ENCODE peak calls at places on chromosomes 1 and 21, in eight cellular contexts. M is PC-9, I is AG09309, K is ascending aorta, J is GM06990, S is transverse colon, V is Calu3, T is lower lobe of right lung. L is an unnamed sample.

GRCh38 chr1:221829327-221830011 is 87.6 kb upstream of the DUSP10 start:
- DNase-seq in T (no peak), K (no peak), I (peak), S (no peak), J (no peak), M (no peak), V (peak), L (no peak)

GRCh38 chr1:47533176-47534039 is 95.6 kb downstream of the FOXD2 start:
- DNase-seq in V (no peak), T (peak), I (peak), J (no peak), S (peak), M (no peak), K (no peak), L (peak)

GRCh38 chr1:100187912-100188311 is 9.9 kb upstream of the LRRC39 start:
- DNase-seq in M (no peak), T (no peak), K (no peak), J (no peak), I (no peak), S (peak), V (no peak), L (no peak)

GRCh38 chr1:9448132-9449105 is 90.8 kb upstream of the SLC25A33 start:
- DNase-seq in T (no peak), I (no peak), M (no peak), V (no peak), K (no peak), J (no peak), S (no peak), L (peak)

GRCh38 chr1:160460683-160461287 is 60.4 kb downstream of the VANGL2 start:
- DNase-seq in I (no peak), M (no peak), S (no peak), J (no peak), K (no peak), T (no peak), V (no peak), L (peak)

GRCh38 chr1:157087030-157087429 is 12.6 kb downstream of the ETV3L start:
- DNase-seq in J (no peak), T (no peak), S (no peak), K (no peak), M (no peak), I (no peak), V (no peak), L (no peak)

GRCh38 chr1:236147068-236147467 is 4.7 kb downstream of the GPR137B start:
- DNase-seq in T (no peak), K (no peak), V (no peak), M (no peak), S (no peak), I (no peak), J (no peak), L (no peak)

GRCh38 chr1:56836359-56836758 is 17.2 kb upstream of the FYB2 start:
- DNase-seq in M (no peak), S (no peak), V (no peak), T (no peak), J (no peak), I (no peak), K (no peak), L (no peak)

GRCh38 chr1:14924012-14924452 is 229.5 kb upstream of the TMEM51 start:
- DNase-seq in M (peak), V (peak), S (peak), K (no peak), T (peak), I (no peak), J (peak), L (peak)

GRCh38 chr1:78340006-78340405 is 150.8 kb upstream of the PTGFR start:
- DNase-seq in I (peak), T (no peak), V (no peak), S (no peak), K (no peak), J (no peak), M (no peak), L (no peak)

GRCh38 chr1:172964864-172965263 is 85.9 kb downstream of the TNFSF18 start:
- DNase-seq in J (no peak), M (no peak), K (no peak), V (no peak), I (no peak), T (no peak), S (no peak), L (no peak)

GRCh38 chr1:52141513-52142219 is at the start of gene ZFYVE9:
- DNase-seq in S (peak), V (peak), J (peak), I (no peak), K (no peak), M (peak), T (peak), L (peak)
- TF ChIP-seq CTCF in S (peak), V (peak), J (peak), I (peak), K (peak), M (no peak), T (peak), L (peak)

DNA sequence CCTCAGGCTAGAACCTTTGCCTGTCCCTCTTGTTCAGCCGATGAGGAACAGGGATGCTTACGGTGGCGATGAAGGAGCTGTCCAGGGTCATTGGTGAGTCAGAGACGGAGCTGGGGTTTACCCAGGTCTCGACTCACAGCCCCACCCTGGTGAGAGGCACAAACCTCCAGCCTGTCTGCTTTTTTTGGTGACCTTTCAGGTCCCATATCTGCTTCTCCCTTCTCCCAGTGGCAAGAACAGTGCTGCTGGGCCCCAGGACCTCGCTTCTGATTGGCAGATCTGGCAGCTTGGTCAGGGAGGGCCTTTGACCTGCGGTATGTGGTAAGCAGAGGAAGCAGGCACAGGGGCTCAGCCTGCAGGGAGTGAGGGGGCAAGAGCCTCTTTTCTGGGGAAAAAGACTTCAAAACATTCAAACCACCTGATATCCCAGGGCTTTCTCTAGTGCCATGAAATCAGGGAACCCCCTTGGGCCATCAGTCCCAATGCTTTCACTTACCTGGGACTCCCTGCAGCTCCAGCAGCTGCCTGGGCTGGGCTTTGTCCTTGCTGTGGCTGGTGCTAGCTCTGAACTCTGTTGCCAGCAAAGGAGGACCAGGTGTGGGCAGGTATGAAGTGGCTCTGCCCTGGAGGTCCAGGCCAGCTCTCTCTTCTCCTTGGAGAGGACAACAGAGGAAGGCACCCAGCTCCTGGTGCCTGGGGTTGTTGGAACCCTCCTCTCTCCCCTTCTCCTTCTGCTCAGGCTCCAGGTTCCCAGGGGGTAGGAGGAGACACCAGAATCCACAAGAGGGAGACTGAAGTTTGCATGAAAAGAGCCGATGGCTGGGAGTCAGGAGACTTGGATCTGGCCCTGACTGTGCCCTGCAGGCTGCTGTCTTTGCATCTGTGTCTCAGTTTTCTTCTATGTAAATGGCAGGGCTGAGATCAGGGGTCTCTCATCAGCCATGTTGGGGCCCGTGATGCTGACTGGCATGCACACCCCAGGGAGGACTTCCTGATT is 41.4 kb downstream of the TRIM62 start:
- DNase-seq in M (no peak), K (no peak), T (no peak), S (no peak), I (no peak), V (no peak), J (no peak), L (no peak)
- TF ChIP-seq CTCF in M (no peak), K (no peak), T (no peak), S (no peak), I (no peak), V (no peak), J (no peak), L (no peak)

GRCh38 chr21:33817663-33818433 is 97.8 kb downstream of the ATP5PO start:
- DNase-seq in V (no peak), J (no peak), M (no peak), S (no peak), I (no peak), K (no peak), T (no peak), L (no peak)

GRCh38 chr21:33825419-33825818 is 90.2 kb downstream of the ATP5PO start:
- DNase-seq in M (no peak), I (no peak), S (no peak), T (no peak), V (no peak), K (no peak), J (no peak), L (no peak)

GRCh38 chr21:33824156-33824941 is 91.3 kb downstream of the ATP5PO start:
- DNase-seq in I (no peak), J (no peak), T (no peak), V (no peak), K (no peak), S (no peak), M (no peak), L (no peak)

GRCh38 chr21:33820371-33820770 is 95.2 kb downstream of the ATP5PO start:
- DNase-seq in V (no peak), K (no peak), T (no peak), J (no peak), S (no peak), M (no peak), I (no peak), L (no peak)

GRCh38 chr21:33821580-33822322 is 93.9 kb downstream of the ATP5PO start:
- DNase-seq in T (no peak), M (no peak), I (no peak), V (no peak), J (no peak), K (no peak), S (no peak), L (no peak)
- TF ChIP-seq CTCF in T (no peak), M (no peak), I (no peak), V (no peak), J (no peak), K (no peak), S (no peak), L (peak)

DNA sequence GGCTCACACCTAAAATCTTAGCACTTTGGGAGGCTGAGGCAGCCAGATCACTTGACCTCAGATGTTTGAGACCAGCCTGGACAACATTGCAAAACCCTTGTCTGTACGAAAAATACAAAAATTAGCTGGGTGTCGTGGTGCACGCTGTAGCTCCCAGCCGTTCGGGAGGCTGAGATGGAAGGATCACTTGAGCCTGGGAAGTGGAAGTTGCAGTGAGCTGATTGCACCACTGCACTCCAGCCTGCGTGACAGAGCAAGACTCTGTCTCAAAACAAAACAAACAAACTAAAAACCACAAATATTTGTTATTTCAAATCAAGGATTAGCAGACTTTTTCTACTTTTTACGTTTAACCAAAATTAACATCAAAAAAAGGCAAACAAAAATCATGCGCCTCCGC is 31.3 kb downstream of the INKA2 start:
- DNase-seq in J (no peak), I (no peak), K (no peak), V (no peak), S (no peak), T (peak), M (no peak), L (no peak)
- TF ChIP-seq CTCF in J (no peak), I (no peak), K (no peak), V (no peak), S (no peak), T (no peak), M (no peak), L (no peak)

GRCh38 chr1:31683997-31684396 is 19.8 kb downstream of the COL16A1 start:
- DNase-seq in S (peak), K (no peak), M (no peak), I (no peak), T (no peak), V (peak), J (no peak), L (peak)
- TF ChIP-seq CTCF in S (peak), K (no peak), M (peak), I (peak), T (peak), V (peak), J (peak), L (peak)

DNA sequence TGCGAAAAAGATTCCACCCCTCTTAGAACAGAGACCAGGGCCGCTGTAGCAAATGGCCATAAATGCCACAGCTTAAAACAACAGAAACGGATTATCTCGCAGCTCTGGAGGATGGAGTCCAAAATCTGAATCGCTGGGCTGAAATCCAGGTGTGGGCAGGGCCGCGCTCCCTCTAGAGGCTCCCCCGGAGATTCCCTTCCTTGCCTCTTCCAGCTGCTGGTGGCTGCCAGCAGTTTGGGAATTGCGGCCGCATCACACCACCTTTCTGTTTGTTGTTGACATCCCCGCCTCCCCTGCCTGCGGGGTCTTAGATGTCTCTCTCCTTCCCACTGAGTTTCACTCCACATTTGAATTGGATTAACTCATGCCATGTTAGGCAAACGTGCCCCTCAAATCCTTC is 15.6 kb downstream of the PDE9A start:
- DNase-seq in K (no peak), M (no peak), T (no peak), V (no peak), J (no peak), S (no peak), I (no peak), L (no peak)
- TF ChIP-seq CTCF in K (no peak), M (no peak), T (no peak), V (no peak), J (no peak), S (peak), I (no peak), L (no peak)

GRCh38 chr1:40182956-40183710 is 21.9 kb downstream of the RLF start:
- DNase-seq in S (no peak), M (no peak), T (no peak), I (no peak), J (no peak), V (peak), K (no peak), L (peak)
- TF ChIP-seq CTCF in S (no peak), M (peak), T (peak), I (peak), J (peak), V (peak), K (peak), L (peak)

GRCh38 chr1:223745731-223746130 is 33.4 kb downstream of the CAPN2 start:
- DNase-seq in I (no peak), S (no peak), M (no peak), J (no peak), V (no peak), T (no peak), K (no peak), L (no peak)

GRCh38 chr1:223750730-223751572 is 38.6 kb downstream of the CAPN2 start:
- DNase-seq in T (no peak), J (no peak), M (no peak), V (no peak), S (no peak), I (no peak), K (no peak), L (no peak)

GRCh38 chr1:223748405-223748772 is 36.0 kb downstream of the CAPN2 start:
- DNase-seq in M (no peak), V (no peak), J (no peak), K (no peak), I (no peak), S (peak), T (no peak), L (no peak)

GRCh38 chr1:223747838-223748335 is 35.5 kb downstream of the CAPN2 start:
- DNase-seq in V (no peak), T (no peak), S (peak), M (no peak), J (no peak), I (no peak), K (no peak), L (no peak)

DNA sequence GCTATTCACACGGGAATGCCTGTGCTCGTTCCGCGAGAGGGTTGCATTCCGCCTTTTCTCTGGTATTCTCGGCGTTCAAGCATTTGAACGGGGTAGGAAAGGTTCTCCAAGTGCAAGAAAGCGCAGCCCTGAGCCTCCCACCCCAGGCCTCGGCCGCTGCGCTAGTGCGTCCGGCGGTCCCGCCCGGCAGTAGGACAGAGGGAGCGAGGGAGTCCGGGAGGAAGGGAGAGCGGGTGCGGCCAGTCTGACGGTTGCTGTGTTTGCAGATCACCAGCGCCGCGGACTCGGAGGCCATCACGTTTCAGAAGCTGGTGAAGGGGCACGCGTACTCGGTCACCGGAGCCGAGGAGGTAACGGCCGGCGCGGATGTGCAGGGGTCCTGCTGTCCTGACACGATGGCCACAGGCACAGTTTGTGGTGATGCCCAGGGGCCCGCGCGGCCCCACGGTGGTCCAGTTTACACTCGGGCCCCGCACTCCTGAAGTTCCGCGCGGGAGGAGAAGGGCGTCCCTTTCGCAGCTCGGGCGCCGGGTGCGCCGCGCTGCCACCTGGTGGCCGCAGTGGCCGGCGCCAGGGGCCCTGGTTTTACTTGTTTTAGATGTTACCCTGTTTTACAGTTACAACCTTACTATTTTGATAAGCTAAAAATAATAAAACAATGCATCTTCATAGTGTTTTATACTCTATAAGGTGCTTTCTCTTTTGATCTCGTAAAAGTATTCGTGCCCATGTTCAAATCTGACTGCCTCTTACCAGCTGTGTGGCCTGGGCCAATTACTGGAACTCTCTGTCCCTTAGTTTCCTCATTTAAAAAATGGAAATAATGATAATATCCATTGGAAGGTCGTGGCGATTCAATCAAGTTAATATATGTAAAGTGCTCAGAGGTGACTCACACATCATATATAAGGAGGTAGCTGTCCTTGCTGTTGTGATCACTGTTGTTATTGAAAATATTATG is 36.7 kb downstream of the CAPN2 start:
- DNase-seq in J (peak), V (peak), T (peak), I (no peak), M (peak), K (no peak), S (peak), L (peak)
- TF ChIP-seq CTCF in J (peak), V (peak), T (peak), I (peak), M (peak), K (peak), S (peak), L (peak)

L was measured in endothelial cell.